ENCODE peak calls at places on chromosomes 5 and 9, in seven cellular contexts. P, S, K, T, W, Y and F are unnamed samples.

GRCh38 chr5:133993152-133993548 is 11.6 kb downstream of the VDAC1 start:
- DNase-seq in T (no peak), S (no peak), P (no peak), K (no peak), W (no peak), Y (no peak), F (no peak)

GRCh38 chr9:31304576-31304975 is 1079.9 kb upstream of the ACO1 start:
- DNase-seq in S (no peak), T (peak; percentile 23), Y (no peak), K (no peak), W (no peak), P (peak; percentile 84), F (no peak)

GRCh38 chr5:151224372-151224771 is 480 bp upstream of the CCDC69 start:
- DNase-seq in W (no peak), T (no peak), Y (no peak), K (no peak), S (no peak), P (no peak), F (no peak)

GRCh38 chr9:14096182-14096922 is 217.6 kb downstream of the NFIB start:
- DNase-seq in T (peak; percentile 30), S (peak; percentile 53), W (no peak), P (peak; percentile 46), K (no peak), Y (peak; percentile 71), F (peak; percentile 62)

GRCh38 chr9:76944011-76944410 is 38.1 kb upstream of the PRUNE2 start:
- DNase-seq in S (no peak), W (no peak), T (no peak), K (no peak), Y (no peak), P (no peak), F (no peak)

GRCh38 chr9:134284741-134285140 is 41.5 kb upstream of the RXRA start:
- DNase-seq in W (no peak), S (no peak), K (no peak), Y (no peak), T (no peak), P (no peak), F (no peak)

GRCh38 chr5:173887610-173888472 is at the start of gene CPEB4:
- DNase-seq in K (peak; percentile 98), W (peak; percentile 99), Y (peak; percentile 100), S (peak; percentile 100), T (peak; percentile 100), P (peak; percentile 100), F (peak; percentile 100)

GRCh38 chr5:66617991-66618768 is 22.0 kb downstream of the MAST4 start:
- DNase-seq in P (no peak), W (no peak), Y (no peak), S (no peak), T (no peak), K (no peak), F (no peak)

GRCh38 chr9:91776409-91777365 is 173.3 kb downstream of the ROR2 start:
- DNase-seq in W (peak; percentile 13), Y (no peak), K (no peak), S (no peak), P (no peak), T (no peak), F (peak; percentile 14)

GRCh38 chr5:91378683-91379601 is 4.2 kb downstream of the ARRDC3 start:
- DNase-seq in P (peak; percentile 30), W (no peak), S (peak; percentile 66), K (no peak), Y (no peak), T (no peak), F (no peak)

GRCh38 chr9:94655739-94656138 is 16.4 kb upstream of the FBP1 start:
- DNase-seq in Y (no peak), P (no peak), K (no peak), T (no peak), W (no peak), S (no peak), F (no peak)

GRCh38 chr5:151675956-151676712 is 10.6 kb downstream of the SPARC start:
- DNase-seq in P (peak; percentile 34), S (peak; percentile 18), K (no peak), Y (no peak), W (no peak), T (no peak), F (no peak)

GRCh38 chr5:5317976-5318375 is 104.5 kb upstream of the ICE1 start:
- DNase-seq in Y (no peak), K (no peak), W (no peak), T (no peak), P (no peak), S (no peak), F (peak; percentile 54)

GRCh38 chr9:124505006-124505900 is 1.9 kb downstream of the NR5A1 start:
- DNase-seq in P (no peak), W (no peak), S (peak; percentile 62), T (no peak), K (no peak), Y (no peak), F (no peak)

GRCh38 chr5:80483636-80484232 is 4.2 kb upstream of the FAM151B start:
- DNase-seq in S (no peak), W (no peak), K (no peak), T (no peak), P (no peak), Y (no peak), F (no peak)

GRCh38 chr5:17056056-17056690 is 120.1 kb upstream of the MYO10 start:
- DNase-seq in W (no peak), S (peak; percentile 43), T (no peak), Y (peak; percentile 60), K (no peak), P (peak; percentile 82), F (peak; percentile 71)